ENCODE peak calls at places on chromosomes 4 and X, in six cellular contexts. B is uterus, M is fibroblast of lung, L is substantia nigra, H is keratinocyte, Z is cardiac muscle cell. T is an unnamed sample.

GRCh38 chrX:72133851-72134546 is 2.3 kb upstream of the RTL5 start:
- DNase-seq in L (no peak), Z (no peak), H (no peak), M (no peak), B (no peak), T (no peak)

GRCh38 chrX:4118666-4119530 is 405.4 kb upstream of the PRKX start:
- DNase-seq in M (no peak), Z (no peak), B (no peak), H (no peak), L (no peak), T (no peak)

GRCh38 chr4:88457307-88458090 is 580 bp downstream of the HERC5 start:
- DNase-seq in H (no peak), L (no peak), M (peak), Z (peak), B (peak), T (peak)

GRCh38 chr4:107862658-107863057 is 37.9 kb downstream of the SGMS2 start:
- DNase-seq in L (no peak), B (no peak), M (peak), Z (peak), H (peak), T (no peak)

GRCh38 chr4:41880840-41881831 is 54.1 kb upstream of the TMEM33 start:
- DNase-seq in H (no peak), L (no peak), M (no peak), B (no peak), Z (no peak), T (no peak)

GRCh38 chrX:96453139-96453538 is 231.5 kb upstream of the DIAPH2 start:
- DNase-seq in B (no peak), Z (no peak), L (no peak), H (no peak), M (no peak), T (no peak)

GRCh38 chrX:65894138-65894537 is 145.7 kb downstream of the VSIG4 start:
- DNase-seq in L (no peak), Z (no peak), H (no peak), M (no peak), B (no peak), T (no peak)

GRCh38 chr4:3303840-3304715 is 11.3 kb downstream of the RGS12 start:
- DNase-seq in B (no peak), H (no peak), L (no peak), Z (no peak), M (no peak), T (no peak)

GRCh38 chr4:31655328-31655727 is 935.2 kb downstream of the PCDH7 start:
- DNase-seq in Z (peak), B (no peak), M (peak), L (no peak), H (no peak), T (no peak)

GRCh38 chrX:87582453-87582852 is 64.9 kb downstream of the KLHL4 start:
- DNase-seq in M (peak), H (no peak), Z (peak), L (no peak), B (no peak), T (no peak)

GRCh38 chr4:37535872-37536271 is 150.3 kb downstream of the RELL1 start:
- DNase-seq in L (no peak), B (no peak), Z (no peak), M (no peak), H (peak), T (no peak)

GRCh38 chr4:153465145-153465544 is 1.0 kb upstream of the TMEM131L start:
- DNase-seq in Z (no peak), M (no peak), B (no peak), H (no peak), L (no peak), T (no peak)
- H3K27ac ChIP-seq in Z (no peak), M (no peak), B (peak), H (no peak), L (peak), T (no peak)

GRCh38 chr4:149793459-149793858 is 22.2 kb downstream of the IQCM start:
- DNase-seq in L (no peak), B (no peak), M (peak), H (no peak), Z (no peak), T (no peak)
- H3K27ac ChIP-seq in L (no peak), B (no peak), M (no peak), H (no peak), Z (no peak), T (no peak)

GRCh38 chr4:158836828-158837449 is 68.1 kb downstream of the FNIP2 start:
- DNase-seq in Z (no peak), L (no peak), B (no peak), H (no peak), M (no peak), T (no peak)
- H3K27ac ChIP-seq in Z (no peak), L (peak), B (no peak), H (no peak), M (no peak), T (no peak)

GRCh38 chrX:44876076-44876475 is 3.1 kb downstream of the KDM6A start:
- DNase-seq in Z (no peak), L (no peak), H (no peak), M (peak), B (no peak), T (no peak)

GRCh38 chrX:44873415-44874270 is 655 bp downstream of the KDM6A start:
- DNase-seq in Z (peak), B (peak), L (peak), M (peak), H (no peak), T (peak)

GRCh38 chrX:44872817-44873414 is at the start of gene KDM6A:
- DNase-seq in Z (peak), M (peak), H (peak), B (peak), L (peak), T (peak)

GRCh38 chrX:44875185-44875489 is 2.1 kb downstream of the KDM6A start:
- DNase-seq in H (no peak), B (no peak), L (no peak), M (no peak), Z (no peak), T (no peak)

DNA sequence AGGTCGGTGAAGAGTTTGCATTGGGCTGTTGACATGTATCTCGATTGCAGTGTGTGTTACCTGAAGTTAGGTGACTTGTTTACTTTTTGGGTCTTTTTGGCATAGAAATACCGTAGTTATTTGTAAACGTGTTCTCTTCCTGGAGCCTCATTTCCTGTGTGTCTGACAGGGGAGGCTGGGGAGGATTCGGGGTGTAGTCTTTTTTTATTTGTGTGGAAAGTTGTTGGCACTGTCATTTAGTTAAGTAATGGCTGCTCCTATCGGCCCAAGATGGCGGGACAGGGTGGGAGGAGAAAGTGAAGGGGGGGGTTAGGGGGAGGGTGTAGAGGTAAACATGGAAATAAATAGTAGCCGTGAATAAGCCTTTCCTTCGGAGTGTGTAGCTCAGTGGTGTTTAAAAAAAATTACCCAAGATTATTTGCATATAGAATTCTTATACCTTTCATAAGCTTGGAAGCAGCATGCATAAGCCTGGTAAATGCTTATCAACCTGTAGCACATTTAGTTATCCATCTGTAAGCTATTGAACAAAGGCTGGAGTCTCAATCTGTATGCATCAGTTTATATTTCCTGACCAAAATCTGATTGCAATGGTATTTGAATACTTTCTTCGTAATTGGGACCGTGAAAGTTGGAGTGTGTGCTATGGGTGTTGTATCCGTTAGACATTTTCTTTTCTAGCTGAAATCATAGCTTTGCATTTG is 1.6 kb downstream of the KDM6A start:
- DNase-seq in L (no peak), M (peak), B (no peak), Z (peak), H (no peak), T (peak)
- H3K27ac ChIP-seq in L (peak), M (peak), B (peak), Z (peak), H (peak), T (peak)

GRCh38 chrX:153640045-153640686 is 6.8 kb upstream of the DUSP9 start:
- DNase-seq in Z (no peak), B (no peak), M (no peak), L (no peak), H (no peak), T (no peak)
- H3K27ac ChIP-seq in Z (no peak), B (no peak), M (no peak), L (no peak), H (no peak), T (no peak)